ENCODE peak calls at places on chromosomes 12 and 14, in eight cellular contexts. One of them, this sample, is unnamed.

GRCh38 chr12:63362166-63362565 is 211.2 kb upstream of the AVPR1A start:
- DNase-seq in suprapubic skin: no peak
- DNase-seq in NB4: no peak
- DNase-seq in cardiac muscle cell: no peak
- DNase-seq in fibroblast of mammary gland: no peak
- DNase-seq in AG09309: no peak
- DNase-seq in lower lobe of right lung: no peak
- DNase-seq in cardiac fibroblast: no peak
- DNase-seq in this sample: no peak

GRCh38 chr14:91417983-91418386 is 365 bp upstream of the CCDC88C start:
- DNase-seq in suprapubic skin: no peak
- DNase-seq in NB4: peak; percentile 82
- DNase-seq in cardiac muscle cell: peak; percentile 22
- DNase-seq in fibroblast of mammary gland: no peak
- DNase-seq in AG09309: no peak
- DNase-seq in lower lobe of right lung: peak; percentile 69
- DNase-seq in cardiac fibroblast: no peak
- DNase-seq in this sample: no peak

GRCh38 chr12:95613021-95613420 is 61.7 kb upstream of the USP44 start:
- DNase-seq in suprapubic skin: no peak
- DNase-seq in NB4: no peak
- DNase-seq in cardiac muscle cell: no peak
- DNase-seq in fibroblast of mammary gland: no peak
- DNase-seq in AG09309: no peak
- DNase-seq in lower lobe of right lung: no peak
- DNase-seq in cardiac fibroblast: no peak
- DNase-seq in this sample: no peak

GRCh38 chr12:92396647-92397258 is 251.1 kb upstream of the BTG1 start:
- DNase-seq in suprapubic skin: no peak
- DNase-seq in NB4: no peak
- DNase-seq in cardiac muscle cell: peak; percentile 7
- DNase-seq in fibroblast of mammary gland: peak; percentile 90
- DNase-seq in AG09309: peak; percentile 56
- DNase-seq in lower lobe of right lung: no peak
- DNase-seq in cardiac fibroblast: peak; percentile 78
- DNase-seq in this sample: peak; percentile 57

GRCh38 chr12:52063081-52063985 is 6.4 kb upstream of the ATG101 start:
- DNase-seq in suprapubic skin: no peak
- DNase-seq in NB4: no peak
- DNase-seq in cardiac muscle cell: no peak
- DNase-seq in fibroblast of mammary gland: no peak
- DNase-seq in AG09309: no peak
- DNase-seq in lower lobe of right lung: no peak
- DNase-seq in cardiac fibroblast: no peak
- DNase-seq in this sample: no peak

GRCh38 chr12:48899651-48900050 is 25.6 kb downstream of the FKBP11 start:
- DNase-seq in suprapubic skin: no peak
- DNase-seq in NB4: no peak
- DNase-seq in cardiac muscle cell: no peak
- DNase-seq in fibroblast of mammary gland: no peak
- DNase-seq in AG09309: no peak
- DNase-seq in lower lobe of right lung: no peak
- DNase-seq in cardiac fibroblast: no peak
- DNase-seq in this sample: no peak

GRCh38 chr14:55201219-55202096 is 10.1 kb upstream of the DLGAP5 start:
- DNase-seq in suprapubic skin: no peak
- DNase-seq in NB4: no peak
- DNase-seq in cardiac muscle cell: no peak
- DNase-seq in fibroblast of mammary gland: no peak
- DNase-seq in AG09309: no peak
- DNase-seq in lower lobe of right lung: no peak
- DNase-seq in cardiac fibroblast: no peak
- DNase-seq in this sample: no peak

GRCh38 chr12:125128806-125129571 is 63.8 kb downstream of the AACS start:
- DNase-seq in suprapubic skin: no peak
- DNase-seq in NB4: no peak
- DNase-seq in cardiac muscle cell: no peak
- DNase-seq in fibroblast of mammary gland: no peak
- DNase-seq in AG09309: no peak
- DNase-seq in lower lobe of right lung: no peak
- DNase-seq in cardiac fibroblast: no peak
- DNase-seq in this sample: no peak

GRCh38 chr12:27561535-27562350 is 37.7 kb downstream of the PPFIBP1 start:
- DNase-seq in suprapubic skin: no peak
- DNase-seq in NB4: no peak
- DNase-seq in cardiac muscle cell: no peak
- DNase-seq in fibroblast of mammary gland: no peak
- DNase-seq in AG09309: no peak
- DNase-seq in lower lobe of right lung: no peak
- DNase-seq in cardiac fibroblast: peak; percentile 40
- DNase-seq in this sample: no peak

GRCh38 chr12:114913871-114914801 is 230.2 kb upstream of the TBX3 start:
- DNase-seq in suprapubic skin: no peak
- DNase-seq in NB4: no peak
- DNase-seq in cardiac muscle cell: no peak
- DNase-seq in fibroblast of mammary gland: peak; percentile 91
- DNase-seq in AG09309: peak; percentile 25
- DNase-seq in lower lobe of right lung: no peak
- DNase-seq in cardiac fibroblast: peak; percentile 47
- DNase-seq in this sample: no peak

GRCh38 chr12:120054293-120054692 is 62.3 kb downstream of the RAB35 start:
- DNase-seq in suprapubic skin: no peak
- DNase-seq in NB4: no peak
- DNase-seq in cardiac muscle cell: no peak
- DNase-seq in fibroblast of mammary gland: no peak
- DNase-seq in AG09309: no peak
- DNase-seq in lower lobe of right lung: no peak
- DNase-seq in cardiac fibroblast: no peak
- DNase-seq in this sample: no peak

GRCh38 chr14:104424406-104425072 is 155.0 kb upstream of the C14orf180 start:
- DNase-seq in suprapubic skin: peak; percentile 51
- DNase-seq in NB4: no peak
- DNase-seq in cardiac muscle cell: peak; percentile 29
- DNase-seq in fibroblast of mammary gland: no peak
- DNase-seq in AG09309: no peak
- DNase-seq in lower lobe of right lung: no peak
- DNase-seq in cardiac fibroblast: no peak
- DNase-seq in this sample: no peak

GRCh38 chr12:20463920-20464524 is 95.7 kb downstream of the PDE3A start:
- DNase-seq in suprapubic skin: no peak
- DNase-seq in NB4: peak; percentile 49
- DNase-seq in cardiac muscle cell: no peak
- DNase-seq in fibroblast of mammary gland: peak; percentile 38
- DNase-seq in AG09309: no peak
- DNase-seq in lower lobe of right lung: no peak
- DNase-seq in cardiac fibroblast: peak; percentile 52
- DNase-seq in this sample: peak; percentile 52

GRCh38 chr14:28785096-28785952 is 18.7 kb downstream of the FOXG1 start:
- DNase-seq in suprapubic skin: no peak
- DNase-seq in NB4: no peak
- DNase-seq in cardiac muscle cell: peak; percentile 24
- DNase-seq in fibroblast of mammary gland: no peak
- DNase-seq in AG09309: no peak
- DNase-seq in lower lobe of right lung: no peak
- DNase-seq in cardiac fibroblast: no peak
- DNase-seq in this sample: no peak

GRCh38 chr14:77609902-77610301 is 6.5 kb downstream of the SPTLC2 start:
- DNase-seq in suprapubic skin: no peak
- DNase-seq in NB4: no peak
- DNase-seq in cardiac muscle cell: no peak
- DNase-seq in fibroblast of mammary gland: no peak
- DNase-seq in AG09309: no peak
- DNase-seq in lower lobe of right lung: no peak
- DNase-seq in cardiac fibroblast: no peak
- DNase-seq in this sample: no peak

GRCh38 chr14:98474900-98475299 is 797.1 kb downstream of the BCL11B start:
- DNase-seq in suprapubic skin: no peak
- DNase-seq in NB4: no peak
- DNase-seq in cardiac muscle cell: no peak
- DNase-seq in fibroblast of mammary gland: no peak
- DNase-seq in AG09309: no peak
- DNase-seq in lower lobe of right lung: no peak
- DNase-seq in cardiac fibroblast: no peak
- DNase-seq in this sample: no peak

DNA sequence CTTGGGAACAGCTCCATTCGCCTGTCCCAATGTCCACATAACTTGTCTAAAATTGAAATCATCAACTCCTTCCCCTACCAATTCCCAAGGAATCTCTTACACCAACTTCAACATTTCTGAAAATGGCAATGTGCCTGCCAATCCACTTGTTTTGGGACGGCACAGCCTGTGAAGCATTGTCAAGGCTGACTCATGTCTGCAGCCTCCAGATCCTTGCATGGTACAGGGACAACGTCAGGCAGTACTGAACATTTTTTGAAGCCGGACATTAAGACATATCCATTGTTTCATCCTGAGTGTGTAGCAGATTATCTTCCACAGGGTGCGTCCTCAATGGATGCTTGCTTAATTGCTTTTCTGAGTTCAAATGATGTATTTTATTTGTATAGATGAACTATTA is 794.1 kb downstream of the BCL11B start:
- DNase-seq in suprapubic skin: no peak
- DNase-seq in NB4: no peak
- DNase-seq in cardiac muscle cell: no peak
- DNase-seq in fibroblast of mammary gland: no peak
- DNase-seq in AG09309: no peak
- DNase-seq in lower lobe of right lung: no peak
- DNase-seq in cardiac fibroblast: no peak
- DNase-seq in this sample: no peak
- H3K4me3 ChIP-seq in suprapubic skin: no peak overlapping the region
- H3K4me3 ChIP-seq in NB4: no peak overlapping the region
- H3K4me3 ChIP-seq in cardiac muscle cell: no peak overlapping the region
- H3K4me3 ChIP-seq in fibroblast of mammary gland: no peak overlapping the region
- H3K4me3 ChIP-seq in AG09309: no peak overlapping the region
- H3K4me3 ChIP-seq in lower lobe of right lung: no peak overlapping the region
- H3K4me3 ChIP-seq in cardiac fibroblast: no peak overlapping the region
- H3K4me3 ChIP-seq in this sample: no peak overlapping the region

DNA sequence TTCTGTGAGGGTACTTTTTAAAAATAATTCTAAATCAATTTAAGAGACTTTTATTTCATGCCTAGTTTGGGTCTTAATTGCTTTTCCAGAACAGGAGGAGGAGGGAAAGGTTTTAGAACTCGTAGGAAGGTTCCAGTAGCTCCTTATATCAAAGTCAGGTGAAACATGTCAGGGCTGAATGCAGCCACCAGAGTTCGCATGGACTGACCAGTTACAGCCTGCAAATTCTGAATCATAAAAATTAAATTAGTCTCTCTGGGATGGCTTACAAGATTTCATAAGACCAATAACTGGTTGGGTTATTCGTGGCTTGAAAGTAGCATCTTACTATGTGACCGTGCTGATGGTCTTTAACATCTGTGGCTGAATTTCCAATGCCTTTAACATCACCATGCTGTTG is 410 bp downstream of the BDKRB1 start:
- DNase-seq in suprapubic skin: no peak
- DNase-seq in NB4: no peak
- DNase-seq in cardiac muscle cell: no peak
- DNase-seq in fibroblast of mammary gland: peak; percentile 72
- DNase-seq in AG09309: peak; percentile 74
- DNase-seq in lower lobe of right lung: no peak
- DNase-seq in cardiac fibroblast: peak; percentile 36
- DNase-seq in this sample: peak; percentile 79
- TF ChIP-seq CTCF in suprapubic skin: no peak
- TF ChIP-seq CTCF in NB4: no peak
- TF ChIP-seq CTCF in cardiac muscle cell: peak; percentile 11
- TF ChIP-seq CTCF in fibroblast of mammary gland: peak; percentile 34
- TF ChIP-seq CTCF in AG09309: peak; percentile 44
- TF ChIP-seq CTCF in lower lobe of right lung: no peak
- TF ChIP-seq CTCF in cardiac fibroblast: no peak
- TF ChIP-seq CTCF in this sample: peak; percentile 53

DNA sequence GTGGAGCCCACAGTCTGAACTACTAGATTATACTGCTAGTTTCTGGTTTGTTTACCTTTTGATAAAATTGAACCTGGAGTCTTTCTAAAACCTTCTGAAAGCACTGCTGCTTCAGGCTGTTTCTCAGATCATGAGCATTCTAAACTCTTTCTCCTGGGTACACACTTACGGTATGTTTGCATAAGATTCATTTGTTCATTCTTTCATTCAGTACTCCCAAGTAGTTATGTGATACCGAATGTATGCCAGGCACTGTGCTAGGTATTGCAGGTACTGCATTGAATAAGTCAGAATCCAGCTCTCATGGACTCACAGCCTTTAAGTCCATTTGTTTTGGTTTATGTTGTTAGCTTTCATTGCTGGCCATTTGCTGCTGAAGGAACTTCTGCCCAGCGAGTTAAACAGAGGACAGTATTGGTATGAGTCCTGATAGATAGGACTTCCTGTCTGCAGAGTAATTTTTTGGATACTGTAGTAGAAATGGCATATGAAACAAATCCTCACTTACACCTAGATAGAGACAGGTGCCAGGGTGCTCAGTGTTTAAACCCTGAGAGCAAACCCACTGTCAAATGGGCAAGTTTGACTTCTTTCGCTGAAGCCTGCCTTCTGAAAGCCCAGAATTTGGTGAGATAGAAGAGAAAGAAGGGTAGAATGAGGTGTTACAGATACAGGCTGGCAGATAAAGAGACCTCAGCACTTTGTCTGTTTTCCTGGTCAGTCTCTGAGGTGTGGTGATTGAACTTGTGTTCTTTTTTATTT is 2.1 kb downstream of the SUSD6 start:
- DNase-seq in suprapubic skin: no peak
- DNase-seq in NB4: no peak
- DNase-seq in cardiac muscle cell: no peak
- DNase-seq in fibroblast of mammary gland: no peak
- DNase-seq in AG09309: no peak
- DNase-seq in lower lobe of right lung: no peak
- DNase-seq in cardiac fibroblast: no peak
- DNase-seq in this sample: no peak
- H3K4me3 ChIP-seq in suprapubic skin: peak overlapping the region; percentile 81
- H3K4me3 ChIP-seq in NB4: peak overlapping the region; percentile 10
- H3K4me3 ChIP-seq in cardiac muscle cell: peak overlapping the region; percentile 90
- H3K4me3 ChIP-seq in fibroblast of mammary gland: no peak overlapping the region
- H3K4me3 ChIP-seq in AG09309: no peak overlapping the region
- H3K4me3 ChIP-seq in lower lobe of right lung: peak overlapping the region; percentile 80
- H3K4me3 ChIP-seq in cardiac fibroblast: peak overlapping the region; percentile 82
- H3K4me3 ChIP-seq in this sample: peak overlapping the region; percentile 90

GRCh38 chr12:113348849-113349536 is 9.4 kb upstream of the PLBD2 start:
- DNase-seq in suprapubic skin: no peak
- DNase-seq in NB4: no peak
- DNase-seq in cardiac muscle cell: peak; percentile 35
- DNase-seq in fibroblast of mammary gland: no peak
- DNase-seq in AG09309: no peak
- DNase-seq in lower lobe of right lung: no peak
- DNase-seq in cardiac fibroblast: no peak
- DNase-seq in this sample: no peak

GRCh38 chr12:113345318-113345717 is 10.4 kb upstream of the SLC8B1 start:
- DNase-seq in suprapubic skin: no peak
- DNase-seq in NB4: no peak
- DNase-seq in cardiac muscle cell: no peak
- DNase-seq in fibroblast of mammary gland: no peak
- DNase-seq in AG09309: no peak
- DNase-seq in lower lobe of right lung: no peak
- DNase-seq in cardiac fibroblast: no peak
- DNase-seq in this sample: no peak

GRCh38 chr12:113347892-113348291 is 10.5 kb upstream of the PLBD2 start:
- DNase-seq in suprapubic skin: no peak
- DNase-seq in NB4: no peak
- DNase-seq in cardiac muscle cell: no peak
- DNase-seq in fibroblast of mammary gland: no peak
- DNase-seq in AG09309: no peak
- DNase-seq in lower lobe of right lung: no peak
- DNase-seq in cardiac fibroblast: no peak
- DNase-seq in this sample: no peak

GRCh38 chr12:113346387-113346786 is 11.5 kb upstream of the SLC8B1 start:
- DNase-seq in suprapubic skin: no peak
- DNase-seq in NB4: no peak
- DNase-seq in cardiac muscle cell: no peak
- DNase-seq in fibroblast of mammary gland: no peak
- DNase-seq in AG09309: no peak
- DNase-seq in lower lobe of right lung: no peak
- DNase-seq in cardiac fibroblast: no peak
- DNase-seq in this sample: no peak

GRCh38 chr12:113347107-113347506 is 11.3 kb upstream of the PLBD2 start:
- DNase-seq in suprapubic skin: no peak
- DNase-seq in NB4: no peak
- DNase-seq in cardiac muscle cell: no peak
- DNase-seq in fibroblast of mammary gland: no peak
- DNase-seq in AG09309: no peak
- DNase-seq in lower lobe of right lung: no peak
- DNase-seq in cardiac fibroblast: no peak
- DNase-seq in this sample: no peak
- TF ChIP-seq CTCF in suprapubic skin: no peak
- TF ChIP-seq CTCF in NB4: peak; percentile 5
- TF ChIP-seq CTCF in cardiac muscle cell: no peak
- TF ChIP-seq CTCF in fibroblast of mammary gland: no peak
- TF ChIP-seq CTCF in AG09309: no peak
- TF ChIP-seq CTCF in lower lobe of right lung: no peak
- TF ChIP-seq CTCF in cardiac fibroblast: no peak
- TF ChIP-seq CTCF in this sample: no peak

This sample was measured in fibroblast of the aortic adventitia.